ENCODE peak calls at places on chromosomes 4 and X, in six cellular contexts. O is foreskin fibroblast; E is occipital lobe; T is CD4-positive, alpha-beta memory T cell; B is ureter; Q is thoracic aorta. U is an unnamed sample.
A peak's percentile ranks its signal among the peaks of the same experiment; 100 is the strongest.

GRCh38 chr4:187995322-187996207 is at the start of gene ZFP42:
- DNase-seq in O (no peak), E (no peak), T (no peak), B (no peak), Q (no peak), U (no peak)

GRCh38 chrX:22666441-22666840 is 333.3 kb upstream of the DDX53 start:
- DNase-seq in O (no peak), E (no peak), T (no peak), B (no peak), Q (no peak), U (peak; percentile 38)

GRCh38 chr4:131348258-131348657 is 1800.8 kb upstream of the PCDH10 start:
- DNase-seq in O (no peak), E (no peak), T (no peak), B (no peak), Q (no peak), U (no peak)

GRCh38 chr4:85681194-85681803 is 206.3 kb downstream of the ARHGAP24 start:
- DNase-seq in O (peak; percentile 87), E (peak; percentile 11), T (no peak), B (no peak), Q (no peak), U (no peak)

GRCh38 chrX:54695816-54696487 is 102.1 kb downstream of the ITIH6 start:
- DNase-seq in O (no peak), E (no peak), T (no peak), B (no peak), Q (no peak), U (no peak)

GRCh38 chr4:68960294-68961163 is 8.9 kb upstream of the UGT2A3 start:
- DNase-seq in O (no peak), E (no peak), T (no peak), B (no peak), Q (no peak), U (no peak)

GRCh38 chr4:59457576-59457975 is 1742.5 kb upstream of the ADGRL3 start:
- DNase-seq in O (no peak), E (no peak), T (no peak), B (no peak), Q (no peak), U (no peak)

GRCh38 chr4:180913750-180914149 is 1329.5 kb upstream of the TENM3 start:
- DNase-seq in O (no peak), E (no peak), T (no peak), B (no peak), Q (no peak), U (no peak)

GRCh38 chr4:87038837-87039715 is 104.3 kb downstream of the AFF1 start:
- DNase-seq in O (peak; percentile 50), E (peak; percentile 67), T (no peak), B (peak; percentile 69), Q (peak; percentile 72), U (no peak)

GRCh38 chrX:26511621-26512363 is 295.8 kb downstream of the MAGEB5 start:
- DNase-seq in O (no peak), E (no peak), T (no peak), B (no peak), Q (no peak), U (no peak)

GRCh38 chrX:13750204-13750603 is 15.7 kb downstream of the OFD1 start:
- DNase-seq in O (no peak), E (no peak), T (peak; percentile 53), B (no peak), Q (no peak), U (peak; percentile 21)

GRCh38 chr4:110200673-110201072 is 2.3 kb upstream of the ELOVL6 start:
- DNase-seq in O (no peak), E (no peak), T (no peak), B (no peak), Q (no peak), U (no peak)

GRCh38 chr4:22391548-22391947 is 124.3 kb downstream of the ADGRA3 start:
- DNase-seq in O (peak; percentile 67), E (no peak), T (no peak), B (no peak), Q (no peak), U (no peak)

GRCh38 chr4:111838406-111838930 is 306.8 kb upstream of the FAM241A start:
- DNase-seq in O (no peak), E (no peak), T (no peak), B (no peak), Q (no peak), U (no peak)

U was measured in Jurkat, Clone E6-1.